ENCODE peak calls at places on chromosomes 2 and 18, in nine cellular contexts. L, C, X, J, W, K, D, Z and T are unnamed samples.

GRCh38 chr2:94986392-94986963 is 39.0 kb upstream of the MAL start:
- DNase-seq in L (peak; percentile 87), C (peak; percentile 90), X (peak; percentile 86), J (no peak), W (peak; percentile 40), K (peak; percentile 12), D (peak; percentile 34), Z (peak; percentile 30), T (peak; percentile 57)

GRCh38 chr2:169887120-169887519 is 59.9 kb downstream of the UBR3 start:
- DNase-seq in L (no peak), C (no peak), X (no peak), J (no peak), W (no peak), K (no peak), D (no peak), Z (no peak), T (no peak)

GRCh38 chr2:38601463-38602135 is 1.1 kb downstream of the HNRNPLL start:
- DNase-seq in L (no peak), C (peak; percentile 87), X (no peak), J (no peak), W (peak; percentile 35), K (no peak), D (no peak), Z (no peak), T (no peak)

GRCh38 chr2:202193881-202194353 is 44.5 kb downstream of the SUMO1 start:
- DNase-seq in L (peak; percentile 56), C (no peak), X (no peak), J (no peak), W (no peak), K (no peak), D (no peak), Z (no peak), T (no peak)

GRCh38 chr2:202634556-202635440 is at the start of gene FAM117B:
- DNase-seq in L (peak; percentile 99), C (peak; percentile 100), X (peak; percentile 97), J (peak; percentile 98), W (peak; percentile 98), K (peak; percentile 97), D (peak; percentile 99), Z (peak; percentile 97), T (peak; percentile 99)

GRCh38 chr2:30366199-30366691 is 80.8 kb upstream of the LCLAT1 start:
- DNase-seq in L (no peak), C (no peak), X (peak; percentile 54), J (no peak), W (no peak), K (no peak), D (no peak), Z (no peak), T (no peak)

GRCh38 chr18:77103181-77103875 is 29.3 kb downstream of the MBP start:
- DNase-seq in L (no peak), C (no peak), X (peak; percentile 17), J (no peak), W (no peak), K (no peak), D (no peak), Z (no peak), T (peak; percentile 73)

GRCh38 chr2:174632847-174633620 is 35.4 kb upstream of the WIPF1 start:
- DNase-seq in L (no peak), C (peak; percentile 21), X (no peak), J (no peak), W (no peak), K (no peak), D (no peak), Z (no peak), T (no peak)

GRCh38 chr2:171412571-171412970 is 21.2 kb downstream of the METTL8 start:
- DNase-seq in L (no peak), C (no peak), X (no peak), J (no peak), W (no peak), K (no peak), D (no peak), Z (no peak), T (no peak)

GRCh38 chr18:11147962-11148654 is 1.3 kb downstream of the PIEZO2 start:
- DNase-seq in L (peak; percentile 73), C (peak; percentile 39), X (no peak), J (no peak), W (no peak), K (no peak), D (no peak), Z (no peak), T (no peak)

GRCh38 chr2:197309369-197310231 is 980 bp downstream of the ANKRD44 start:
- DNase-seq in L (peak; percentile 77), C (peak; percentile 64), X (no peak), J (peak; percentile 23), W (peak; percentile 66), K (peak; percentile 21), D (peak; percentile 30), Z (peak; percentile 45), T (no peak)

GRCh38 chr2:88265352-88265960 is 95.3 kb downstream of the THNSL2 start:
- DNase-seq in L (no peak), C (no peak), X (peak; percentile 36), J (no peak), W (peak; percentile 3), K (peak; percentile 16), D (peak; percentile 74), Z (no peak), T (no peak)

GRCh38 chr2:235967358-235967757 is 200.8 kb downstream of the GBX2 start:
- DNase-seq in L (no peak), C (no peak), X (no peak), J (no peak), W (no peak), K (no peak), D (no peak), Z (no peak), T (no peak)

GRCh38 chr2:97713296-97714083 is at the start of gene ZAP70:
- DNase-seq in L (peak; percentile 57), C (peak; percentile 28), X (no peak), J (no peak), W (no peak), K (no peak), D (no peak), Z (no peak), T (no peak)